ENCODE peak calls at places on chromosomes 7 and 10, in ten cellular contexts. E is A549; P is left lobe of liver; M is NCI-H460; B is astrocyte of the spinal cord; V is CD4-positive, alpha-beta T cell; F is NCI-H2081; T is tibial nerve; U is cardiac fibroblast; O is effector memory CD8-positive, alpha-beta T cell. J is an unnamed sample.

GRCh38 chr10:112754001-112754411 is 196.0 kb upstream of the TCF7L2 start:
- DNase-seq in E (no peak), P (no peak), M (no peak), B (no peak), V (no peak), F (no peak), T (no peak), U (peak), O (no peak), J (no peak)

GRCh38 chr7:8357536-8357935 is 75.9 kb upstream of the NXPH1 start:
- DNase-seq in E (no peak), P (no peak), M (no peak), B (no peak), V (no peak), F (peak), T (no peak), U (no peak), O (no peak), J (no peak)

GRCh38 chr10:46220872-46221538 is 65.8 kb upstream of the ANTXRL start:
- DNase-seq in E (peak), P (peak), M (no peak), B (no peak), V (no peak), F (no peak), T (no peak), U (no peak), O (no peak), J (no peak)

GRCh38 chr10:25113231-25114035 is 61.4 kb upstream of the GPR158 start:
- DNase-seq in E (peak), P (peak), M (peak), B (peak), V (no peak), F (peak), T (peak), U (peak), O (peak), J (peak)

GRCh38 chr7:116277070-116277469 is 66.7 kb downstream of the TES start:
- DNase-seq in E (no peak), P (no peak), M (no peak), B (no peak), V (no peak), F (no peak), T (no peak), U (no peak), O (no peak), J (no peak)

GRCh38 chr7:98418636-98419315 is 17.9 kb upstream of the BAIAP2L1 start:
- DNase-seq in E (peak), P (peak), M (peak), B (peak), V (no peak), F (no peak), T (no peak), U (peak), O (no peak), J (no peak)

GRCh38 chr10:84783386-84783785 is 455.0 kb downstream of the CCSER2 start:
- DNase-seq in E (peak), P (no peak), M (no peak), B (peak), V (no peak), F (peak), T (peak), U (peak), O (no peak), J (peak)

GRCh38 chr10:86393858-86394472 is 27.4 kb upstream of the GRID1 start:
- DNase-seq in E (no peak), P (no peak), M (no peak), B (no peak), V (no peak), F (no peak), T (no peak), U (no peak), O (no peak), J (no peak)